ENCODE peak calls at places on chromosome 3, in ten cellular contexts. F is uterus; N is astrocyte of the spinal cord; P is H1; K is occipital lobe; C is ureter; W is HuH-7.5; I is stimulated activated CD8-positive, alpha-beta memory T cell treated with anti-CD3 and anti-CD28 coated beads, Interleukin-15, amount 100 ng/mL, for 24 hours; L is A172; S is left kidney. E is an unnamed sample.

GRCh38 chr3:150447631-150448465 is 39.8 kb downstream of the TSC22D2 start:
- DNase-seq in W (no peak), C (no peak), P (no peak), S (no peak), L (peak; percentile 53), N (peak; percentile 36), K (no peak), F (no peak), I (no peak), E (no peak)

GRCh38 chr3:171939578-171939977 is 96.4 kb downstream of the TMEM212 start:
- DNase-seq in N (no peak), K (no peak), W (no peak), S (peak; percentile 52), I (no peak), P (no peak), F (no peak), L (no peak), C (no peak), E (no peak)

GRCh38 chr3:43997788-43998373 is 243.8 kb upstream of the TOPAZ1 start:
- DNase-seq in N (peak; percentile 20), C (no peak), P (peak; percentile 67), W (no peak), S (peak; percentile 37), F (no peak), K (no peak), I (no peak), L (no peak), E (no peak)

GRCh38 chr3:183958226-183958625 is 59.5 kb downstream of the ABCC5 start:
- DNase-seq in K (no peak), C (no peak), N (no peak), S (no peak), F (no peak), I (no peak), P (no peak), W (no peak), L (no peak), E (no peak)

GRCh38 chr3:128456776-128457715 is 9.6 kb downstream of the DNAJB8 start:
- DNase-seq in L (no peak), W (no peak), N (no peak), K (no peak), S (peak; percentile 83), F (no peak), P (no peak), C (no peak), I (no peak), E (no peak)

GRCh38 chr3:143166376-143166775 is 46.8 kb downstream of the CHST2 start:
- DNase-seq in S (no peak), L (no peak), W (no peak), K (no peak), F (no peak), N (no peak), C (no peak), P (no peak), I (no peak), E (no peak)

GRCh38 chr3:177789500-177789899 is 592.2 kb upstream of the TBL1XR1 start:
- DNase-seq in I (no peak), F (no peak), P (no peak), S (peak; percentile 41), K (no peak), L (no peak), C (no peak), N (no peak), W (no peak), E (no peak)

GRCh38 chr3:122151480-122151879 is 32.0 kb upstream of the CASR start:
- DNase-seq in I (no peak), W (no peak), F (no peak), N (no peak), L (no peak), P (no peak), C (no peak), K (no peak), S (no peak), E (no peak)

GRCh38 chr3:55337641-55338174 is 149.4 kb downstream of the WNT5A start:
- DNase-seq in L (no peak), I (no peak), C (no peak), S (peak; percentile 7), N (no peak), F (peak; percentile 24), P (no peak), W (no peak), K (no peak), E (no peak)

GRCh38 chr3:151403246-151403645 is 18.7 kb upstream of the P2RY12 start:
- DNase-seq in L (peak; percentile 76), N (peak; percentile 43), C (no peak), K (no peak), F (no peak), P (no peak), S (no peak), I (no peak), W (no peak), E (no peak)

GRCh38 chr3:12954891-12955650 is 113.7 kb upstream of the RPL32 start:
- DNase-seq in K (peak; percentile 42), F (peak; percentile 61), N (peak; percentile 20), C (peak; percentile 91), S (no peak), I (no peak), L (peak; percentile 48), W (no peak), P (no peak), E (no peak)

GRCh38 chr3:178671261-178672191 is 135.3 kb downstream of the KCNMB2 start:
- DNase-seq in N (peak; percentile 74), K (no peak), S (no peak), I (no peak), L (peak; percentile 13), C (no peak), F (no peak), W (no peak), P (no peak), E (no peak)

GRCh38 chr3:141735789-141736465 is 2.2 kb upstream of the RNF7 start:
- DNase-seq in L (no peak), W (no peak), K (no peak), N (no peak), I (no peak), P (no peak), F (no peak), S (no peak), C (no peak), E (no peak)

GRCh38 chr3:185308126-185308754 is 54.4 kb upstream of the EHHADH start:
- DNase-seq in W (no peak), F (no peak), K (no peak), S (peak; percentile 65), L (peak; percentile 48), C (peak; percentile 56), P (peak; percentile 89), N (peak; percentile 60), I (no peak), E (peak; percentile 21)

GRCh38 chr3:178785961-178786360 is 249.7 kb downstream of the KCNMB2 start:
- DNase-seq in I (no peak), S (no peak), C (no peak), W (no peak), N (peak; percentile 63), L (no peak), F (no peak), P (no peak), K (no peak), E (no peak)

GRCh38 chr3:85427467-85427866 is 468.7 kb downstream of the CADM2 start:
- DNase-seq in K (no peak), F (no peak), P (no peak), W (no peak), S (no peak), L (no peak), C (no peak), I (no peak), N (no peak), E (no peak)

GRCh38 chr3:193621127-193621526 is 28.1 kb downstream of the OPA1 start:
- DNase-seq in W (no peak), N (no peak), F (no peak), I (no peak), L (no peak), C (no peak), P (no peak), K (no peak), S (no peak), E (no peak)

GRCh38 chr3:98962189-98962930 is 60.9 kb upstream of the DCBLD2 start:
- DNase-seq in W (no peak), K (no peak), P (no peak), F (no peak), L (peak; percentile 97), S (no peak), I (no peak), C (no peak), N (peak; percentile 97), E (no peak)

GRCh38 chr3:109731639-109732473 is 394.5 kb upstream of the DPPA4 start:
- DNase-seq in K (no peak), L (peak; percentile 51), N (peak; percentile 69), C (peak; percentile 46), F (no peak), P (peak; percentile 54), W (peak; percentile 10), I (peak; percentile 1), S (peak; percentile 64), E (no peak)

GRCh38 chr3:126683506-126683905 is 20.5 kb upstream of the CHCHD6 start:
- DNase-seq in N (no peak), S (no peak), C (no peak), K (no peak), P (peak; percentile 45), F (no peak), W (no peak), I (no peak), L (no peak), E (peak; percentile 71)

E was measured in NCI-H2107.